ENCODE peak calls at places on chromosomes 13 and 19, in nine cellular contexts. H is breast epithelium, Y is adrenal gland, O is uterus, Z is AG04449, S is mucosa of descending colon, Q is OCI-LY7, J is AG10803, B is transverse colon. N is an unnamed sample.

GRCh38 chr13:76799696-76800095 is 86.5 kb downstream of the KCTD12 start:
- DNase-seq in H (no peak), J (no peak), Z (no peak), Q (no peak), O (no peak), S (no peak), B (no peak), Y (no peak), N (peak; percentile 18)

GRCh38 chr13:108306768-108307332 is 37.3 kb downstream of the TNFSF13B start:
- DNase-seq in O (no peak), J (no peak), B (no peak), Q (no peak), Y (no peak), S (no peak), H (no peak), Z (no peak), N (no peak)

GRCh38 chr19:50415661-50416033 is 3.1 kb upstream of the SPIB start:
- DNase-seq in Y (no peak), Q (peak; percentile 96), B (peak; percentile 80), Z (no peak), H (no peak), O (no peak), S (peak; percentile 67), J (no peak), N (no peak)

GRCh38 chr19:8626823-8627222 is 3.6 kb upstream of the NFILZ start:
- DNase-seq in O (no peak), Z (no peak), S (no peak), Q (no peak), B (no peak), J (no peak), Y (no peak), H (no peak), N (no peak)

GRCh38 chr19:47362321-47362720 is 13.2 kb downstream of the DHX34 start:
- DNase-seq in B (no peak), Z (no peak), S (no peak), J (no peak), H (no peak), Y (no peak), O (no peak), Q (no peak), N (no peak)

GRCh38 chr19:53898680-53899341 is 10.3 kb upstream of the CACNG7 start:
- DNase-seq in H (no peak), S (no peak), Y (no peak), O (no peak), Z (no peak), J (no peak), Q (no peak), B (no peak), N (no peak)

GRCh38 chr13:32811297-32811800 is 204.9 kb upstream of the KL start:
- DNase-seq in Z (no peak), S (peak; percentile 35), Y (no peak), H (no peak), J (peak; percentile 55), Q (no peak), O (no peak), B (peak; percentile 30), N (no peak)

GRCh38 chr13:27455331-27455855 is 5.0 kb upstream of the MTIF3 start:
- DNase-seq in S (no peak), Q (peak; percentile 52), Y (no peak), O (no peak), Z (no peak), H (no peak), J (no peak), B (no peak), N (no peak)

GRCh38 chr19:2428027-2428690 is 773 bp upstream of the TIMM13 start:
- DNase-seq in O (no peak), J (peak; percentile 9), B (peak; percentile 39), Q (no peak), Z (no peak), S (peak; percentile 46), Y (peak; percentile 67), H (peak; percentile 30), N (no peak)

GRCh38 chr13:97114696-97115095 is 107.4 kb upstream of the MBNL2 start:
- DNase-seq in Z (no peak), J (no peak), B (no peak), H (no peak), O (no peak), Y (no peak), S (no peak), Q (no peak), N (no peak)

GRCh38 chr19:18322759-18323460 is at the start of gene LSM4:
- DNase-seq in Y (peak; percentile 99), J (peak; percentile 92), B (peak; percentile 100), S (peak; percentile 99), Q (peak; percentile 100), Z (peak; percentile 65), H (peak; percentile 98), O (peak; percentile 97), N (peak; percentile 89)

GRCh38 chr19:18319591-18320135 is 3.2 kb downstream of the LSM4 start:
- DNase-seq in B (peak; percentile 89), J (no peak), Q (no peak), O (no peak), H (no peak), S (peak; percentile 93), Z (no peak), Y (peak; percentile 29), N (no peak)

GRCh38 chr19:18322318-18322758 is 538 bp downstream of the LSM4 start:
- DNase-seq in S (peak; percentile 89), O (no peak), Q (peak; percentile 77), B (peak; percentile 84), H (no peak), J (peak; percentile 59), Z (no peak), Y (peak; percentile 53), N (peak; percentile 49)

GRCh38 chr19:18320865-18321728 is 1.8 kb downstream of the LSM4 start:
- DNase-seq in O (no peak), Q (no peak), S (peak; percentile 87), J (no peak), Y (peak; percentile 60), Z (no peak), H (no peak), B (peak; percentile 87), N (no peak)

GRCh38 chr19:18321729-18322091 is 1.2 kb downstream of the LSM4 start:
- DNase-seq in S (no peak), Y (no peak), B (no peak), O (no peak), Q (peak; percentile 40), J (no peak), H (no peak), Z (no peak), N (no peak)
- H3K4me3 ChIP-seq in S (no peak overlapping the region), Y (no peak overlapping the region), B (no peak overlapping the region), O (no peak overlapping the region), Q (peak overlapping the region; percentile 89), J (peak overlapping the region; percentile 82), H (no peak overlapping the region), Z (peak overlapping the region; percentile 84), N (peak overlapping the region; percentile 77)

DNA sequence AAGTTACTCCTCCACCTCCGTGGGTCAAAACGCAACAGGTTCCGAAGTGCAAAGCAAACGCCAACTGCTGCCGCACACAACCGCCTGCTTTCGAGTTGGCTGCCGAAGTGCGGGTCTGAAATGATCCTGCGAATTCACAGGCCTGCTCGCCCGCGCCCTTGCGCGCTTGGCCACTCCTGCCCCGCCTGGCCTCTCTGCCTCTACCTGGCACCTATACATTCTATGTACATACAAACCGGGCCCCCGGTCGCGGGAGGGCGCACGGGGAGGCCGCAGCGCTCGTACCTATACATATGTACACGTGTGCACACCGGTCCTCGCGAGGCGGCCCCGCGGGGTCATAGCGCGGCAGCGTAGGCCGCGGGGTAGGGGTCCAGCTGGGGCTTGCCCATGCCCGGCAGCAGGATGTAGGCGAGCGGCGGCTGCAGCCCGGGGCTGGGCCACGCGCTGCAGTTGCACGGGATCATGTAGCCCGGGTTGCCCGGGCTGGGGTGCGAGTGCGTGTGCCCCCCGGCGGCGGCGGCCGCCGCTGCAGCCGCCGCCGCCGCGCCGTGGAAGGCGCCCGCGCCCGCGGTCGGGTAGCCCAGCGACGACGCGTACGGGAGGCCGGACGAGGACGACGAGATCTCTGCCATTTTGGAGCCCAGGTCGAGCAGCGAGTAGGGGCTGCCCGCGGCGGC is 1.3 kb downstream of the SOX21 start:
- DNase-seq in B (no peak), Y (no peak), Q (no peak), Z (no peak), H (no peak), S (peak; percentile 6), O (no peak), J (no peak), N (no peak)
- TF ChIP-seq CTCF in B (no peak), Y (no peak), Q (no peak), Z (no peak), H (no peak), S (no peak), O (no peak), J (no peak), N (no peak)

GRCh38 chr13:39374741-39375189 is 228.2 kb downstream of the LHFPL6 start:
- DNase-seq in O (no peak), Q (no peak), J (no peak), B (no peak), Y (no peak), H (no peak), S (no peak), Z (no peak), N (no peak)
- H3K4me3 ChIP-seq in O (no peak overlapping the region), Q (no peak overlapping the region), J (no peak overlapping the region), B (no peak overlapping the region), Y (no peak overlapping the region), H (no peak overlapping the region), S (no peak overlapping the region), Z (no peak overlapping the region), N (no peak overlapping the region)

GRCh38 chr13:90427322-90428272 is 919.9 kb upstream of the MIR17HG start:
- DNase-seq in O (no peak), B (no peak), Q (no peak), S (no peak), Z (no peak), J (no peak), H (no peak), Y (no peak), N (no peak)
- TF ChIP-seq CTCF in O (no peak), B (no peak), Q (no peak), S (no peak), Z (no peak), J (no peak), H (no peak), Y (no peak), N (no peak)

GRCh38 chr19:10747271-10747670 is 29.4 kb downstream of the DNM2 start:
- DNase-seq in H (no peak), Q (no peak), Y (no peak), B (peak; percentile 88), S (peak; percentile 83), J (no peak), O (no peak), Z (no peak), N (no peak)
- H3K4me3 ChIP-seq in H (no peak overlapping the region), Q (no peak overlapping the region), Y (no peak overlapping the region), B (no peak overlapping the region), S (no peak overlapping the region), J (no peak overlapping the region), O (no peak overlapping the region), Z (no peak overlapping the region), N (no peak overlapping the region)

GRCh38 chr13:82758056-82758455 is 1124.2 kb downstream of the SLITRK1 start:
- DNase-seq in J (peak; percentile 17), Q (no peak), Y (no peak), S (no peak), H (no peak), O (no peak), B (no peak), Z (no peak), N (no peak)
- TF ChIP-seq CTCF in J (peak; percentile 37), Q (peak; percentile 27), Y (no peak), S (no peak), H (no peak), O (no peak), B (no peak), Z (peak; percentile 20), N (peak; percentile 52)